ENCODE peak calls at places on chromosomes 6 and 20, in ten cellular contexts. V, E, W, I, Z, S, U, J, O and F are unnamed samples. For H3K27me3, the result is how much of the 10 kb centered on the place peaks cover.

GRCh38 chr6:37141291-37142046 is 28.5 kb upstream of the PIM1 start:
- DNase-seq in V (no peak), E (no peak), W (no peak), I (peak), Z (no peak), S (no peak), U (no peak), J (no peak), O (no peak), F (no peak)

GRCh38 chr6:41719796-41720620 is 15.4 kb downstream of the TFEB start:
- DNase-seq in V (no peak), E (no peak), W (no peak), I (no peak), Z (no peak), S (no peak), U (no peak), J (no peak), O (no peak), F (no peak)

GRCh38 chr6:125200986-125201385 is 47.4 kb downstream of the TPD52L1 start:
- DNase-seq in V (no peak), E (no peak), W (no peak), I (no peak), Z (no peak), S (no peak), U (no peak), J (no peak), O (no peak), F (peak)

GRCh38 chr6:111258615-111259088 is 171.3 kb downstream of the SLC16A10 start:
- DNase-seq in V (no peak), E (no peak), W (no peak), I (no peak), Z (no peak), S (no peak), U (no peak), J (no peak), O (no peak), F (no peak)

GRCh38 chr20:8812818-8813217 is 256.1 kb upstream of the PLCB4 start:
- DNase-seq in V (peak), E (no peak), W (no peak), I (no peak), Z (no peak), S (no peak), U (no peak), J (no peak), O (no peak), F (no peak)

GRCh38 chr6:159801935-159802334 is 1.9 kb downstream of the PNLDC1 start:
- DNase-seq in V (no peak), E (no peak), W (no peak), I (no peak), Z (no peak), S (no peak), U (no peak), J (no peak), O (no peak), F (no peak)

GRCh38 chr6:48084201-48084600 is 26.8 kb downstream of the PTCHD4 start:
- DNase-seq in V (no peak), E (no peak), W (no peak), I (no peak), Z (no peak), S (no peak), U (no peak), J (no peak), O (no peak), F (no peak)

GRCh38 chr6:15249371-15250019 is 3.6 kb downstream of the JARID2 start:
- DNase-seq in V (no peak), E (no peak), W (no peak), I (peak), Z (no peak), S (no peak), U (no peak), J (no peak), O (no peak), F (peak)

GRCh38 chr6:358432-358831 is 33.1 kb upstream of the IRF4 start:
- DNase-seq in V (no peak), E (no peak), W (no peak), I (no peak), Z (no peak), S (no peak), U (no peak), J (no peak), O (no peak), F (no peak)

GRCh38 chr6:118468682-118469465 is 79.2 kb upstream of the PLN start:
- DNase-seq in V (no peak), E (no peak), W (no peak), I (no peak), Z (no peak), S (no peak), U (no peak), J (no peak), O (no peak), F (peak)

GRCh38 chr20:49569403-49570115 is 1.6 kb upstream of the PTGIS start:
- DNase-seq in V (no peak), E (no peak), W (no peak), I (peak), Z (no peak), S (no peak), U (no peak), J (no peak), O (no peak), F (no peak)

GRCh38 chr6:45677381-45677992 is 299.8 kb upstream of the SUPT3H start:
- DNase-seq in V (peak), E (no peak), W (peak), I (no peak), Z (peak), S (peak), U (peak), J (no peak), O (peak), F (peak)

GRCh38 chr6:119318176-119318575 is 31.4 kb downstream of the MAN1A1 start:
- DNase-seq in V (no peak), E (no peak), W (no peak), I (no peak), Z (no peak), S (no peak), U (no peak), J (no peak), O (no peak), F (no peak)

GRCh38 chr6:45746046-45746445 is 269.6 kb downstream of the CLIC5 start:
- DNase-seq in V (no peak), E (no peak), W (no peak), I (no peak), Z (no peak), S (no peak), U (no peak), J (no peak), O (no peak), F (peak)

GRCh38 chr6:142871910-142872331 is 73.1 kb downstream of the HIVEP2 start:
- DNase-seq in V (peak), E (no peak), W (no peak), I (no peak), Z (no peak), S (peak), U (peak), J (no peak), O (peak), F (peak)

GRCh38 chr6:160933256-160933655 is 58.3 kb upstream of the MAP3K4 start:
- DNase-seq in V (no peak), E (no peak), W (no peak), I (peak), Z (no peak), S (no peak), U (no peak), J (no peak), O (no peak), F (no peak)

GRCh38 chr6:97437087-97437486 is 154.1 kb upstream of the MMS22L start:
- DNase-seq in V (no peak), E (no peak), W (no peak), I (peak), Z (no peak), S (no peak), U (no peak), J (no peak), O (no peak), F (peak)

GRCh38 chr6:133945158-133945557 is 7.9 kb upstream of the TBPL1 start:
- DNase-seq in V (no peak), E (no peak), W (no peak), I (peak), Z (no peak), S (no peak), U (no peak), J (no peak), O (no peak), F (no peak)

GRCh38 chr6:163943647-163944395 is 529.3 kb downstream of the QKI start:
- DNase-seq in V (peak), E (no peak), W (no peak), I (peak), Z (no peak), S (no peak), U (no peak), J (no peak), O (no peak), F (no peak)

GRCh38 chr6:42210551-42210950 is 7.1 kb downstream of the MRPS10 start:
- DNase-seq in V (no peak), E (no peak), W (no peak), I (no peak), Z (no peak), S (no peak), U (no peak), J (no peak), O (no peak), F (no peak)

GRCh38 chr6:43838276-43839036 is 68.4 kb downstream of the VEGFA start:
- DNase-seq in V (peak), E (no peak), W (peak), I (peak), Z (no peak), S (peak), U (peak), J (peak), O (no peak), F (peak)

GRCh38 chr6:8182857-8183256 is 80.5 kb upstream of the EEF1E1 start:
- DNase-seq in V (no peak), E (no peak), W (no peak), I (no peak), Z (no peak), S (no peak), U (no peak), J (no peak), O (no peak), F (no peak)

GRCh38 chr6:150081702-150082101 is 12.8 kb upstream of the ULBP3 start:
- DNase-seq in V (no peak), E (no peak), W (no peak), I (no peak), Z (no peak), S (no peak), U (no peak), J (no peak), O (no peak), F (no peak)

GRCh38 chr6:110385458-110385863 is 27.3 kb upstream of the METTL24 start:
- DNase-seq in V (no peak), E (no peak), W (no peak), I (no peak), Z (no peak), S (no peak), U (no peak), J (no peak), O (no peak), F (no peak)

GRCh38 chr6:43953794-43954310 is 173.4 kb downstream of the MRPL14 start:
- DNase-seq in V (peak), E (no peak), W (no peak), I (peak), Z (no peak), S (no peak), U (peak), J (peak), O (no peak), F (no peak)

GRCh38 chr6:1871936-1872335 is 262.2 kb downstream of the FOXC1 start:
- DNase-seq in V (no peak), E (no peak), W (peak), I (peak), Z (no peak), S (no peak), U (peak), J (peak), O (no peak), F (no peak)

GRCh38 chr6:837380-837779 is 144.4 kb upstream of the EXOC2 start:
- DNase-seq in V (no peak), E (no peak), W (no peak), I (no peak), Z (no peak), S (no peak), U (no peak), J (no peak), O (no peak), F (peak)

GRCh38 chr20:29689411-29690225 is 1567.8 kb upstream of the DEFB115 start:
- DNase-seq in V (no peak), E (no peak), W (no peak), I (no peak), Z (no peak), S (peak), U (peak), J (no peak), O (no peak), F (no peak)

GRCh38 chr6:136739501-136739900 is 52.8 kb downstream of the MAP3K5 start:
- DNase-seq in V (no peak), E (no peak), W (no peak), I (no peak), Z (no peak), S (no peak), U (no peak), J (no peak), O (no peak), F (no peak)

GRCh38 chr6:169778646-169779045 is 27.2 kb downstream of the ERMARD start:
- DNase-seq in V (no peak), E (no peak), W (no peak), I (no peak), Z (no peak), S (no peak), U (no peak), J (no peak), O (no peak), F (peak)

DNA sequence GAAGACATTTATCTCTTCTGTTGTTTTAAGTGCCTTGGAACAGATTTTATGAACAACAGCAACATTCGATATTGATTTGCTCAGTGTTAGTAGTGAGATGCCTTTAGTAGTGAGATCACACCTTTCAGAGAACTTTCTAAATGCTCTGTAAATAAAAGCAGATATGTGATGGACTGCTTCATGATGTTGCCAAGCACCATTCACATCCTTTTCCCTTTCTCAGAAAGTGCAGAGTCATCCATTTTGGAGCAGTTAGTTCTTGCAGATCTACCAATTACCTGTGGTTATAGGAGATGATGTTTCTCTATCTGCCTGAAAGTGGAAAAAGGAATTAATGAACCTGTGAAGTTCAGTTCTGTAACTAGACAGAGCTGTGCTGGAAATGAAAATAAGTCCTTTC is 27.0 kb downstream of the CBFA2T2 start:
- DNase-seq in V (no peak), E (no peak), W (no peak), I (no peak), Z (no peak), S (no peak), U (no peak), J (no peak), O (no peak), F (peak)
- H3K27me3 ChIP-seq in V (under half), E (under half), W (under half), I (under half), Z (under half), S (under half), U (under half), J (under half), O (under half), F (under half)

GRCh38 chr6:13157293-13157692 is 171.0 kb downstream of the TBC1D7 start:
- DNase-seq in V (no peak), E (no peak), W (no peak), I (no peak), Z (no peak), S (no peak), U (no peak), J (no peak), O (no peak), F (no peak)
- H3K27me3 ChIP-seq in V (under half), E (under half), W (under half), I (under half), Z (under half), S (under half), U (under half), J (under half), O (under half), F (under half)

GRCh38 chr20:46430921-46431712 is 24.7 kb upstream of the ELMO2 start:
- DNase-seq in V (no peak), E (no peak), W (no peak), I (peak), Z (no peak), S (no peak), U (no peak), J (no peak), O (no peak), F (no peak)

GRCh38 chr20:46423882-46424482 is 17.6 kb upstream of the ELMO2 start:
- DNase-seq in V (no peak), E (no peak), W (no peak), I (peak), Z (no peak), S (no peak), U (no peak), J (no peak), O (no peak), F (peak)

GRCh38 chr20:46423342-46423741 is 16.9 kb upstream of the ELMO2 start:
- DNase-seq in V (no peak), E (no peak), W (no peak), I (no peak), Z (no peak), S (no peak), U (no peak), J (no peak), O (no peak), F (no peak)

GRCh38 chr20:46433051-46433450 is 26.6 kb upstream of the ELMO2 start:
- DNase-seq in V (no peak), E (no peak), W (no peak), I (no peak), Z (no peak), S (no peak), U (no peak), J (no peak), O (no peak), F (peak)

GRCh38 chr20:46427384-46427783 is 21.0 kb upstream of the ELMO2 start:
- DNase-seq in V (no peak), E (no peak), W (no peak), I (no peak), Z (no peak), S (no peak), U (no peak), J (no peak), O (no peak), F (no peak)
- H3K27me3 ChIP-seq in V (under half), E (half or more), W (under half), I (under half), Z (under half), S (under half), U (under half), J (under half), O (under half), F (under half)

DNA sequence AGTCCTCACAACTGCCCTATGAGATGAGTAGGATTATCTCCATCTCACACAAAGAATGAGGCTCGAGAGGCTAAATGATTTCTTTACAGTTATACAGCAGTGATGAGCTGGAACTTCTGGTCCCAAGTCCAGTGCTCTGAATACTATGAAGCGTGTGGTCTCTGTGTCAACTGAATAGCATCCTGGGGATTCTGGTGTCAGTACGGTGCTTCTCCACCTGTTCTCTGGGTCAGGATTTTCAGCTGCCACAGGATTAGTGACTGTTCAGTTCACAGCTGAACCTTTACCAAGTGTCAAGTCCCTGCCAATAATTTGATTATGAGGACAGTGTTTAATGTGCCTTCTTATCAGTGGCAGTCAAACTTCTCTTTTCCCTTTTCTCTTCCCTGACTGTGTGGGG is 5.2 kb upstream of the MAFB start:
- DNase-seq in V (no peak), E (no peak), W (no peak), I (no peak), Z (no peak), S (no peak), U (no peak), J (no peak), O (no peak), F (no peak)
- H3K27me3 ChIP-seq in V (half or more), E (half or more), W (under half), I (half or more), Z (under half), S (under half), U (under half), J (under half), O (under half), F (under half)

DNA sequence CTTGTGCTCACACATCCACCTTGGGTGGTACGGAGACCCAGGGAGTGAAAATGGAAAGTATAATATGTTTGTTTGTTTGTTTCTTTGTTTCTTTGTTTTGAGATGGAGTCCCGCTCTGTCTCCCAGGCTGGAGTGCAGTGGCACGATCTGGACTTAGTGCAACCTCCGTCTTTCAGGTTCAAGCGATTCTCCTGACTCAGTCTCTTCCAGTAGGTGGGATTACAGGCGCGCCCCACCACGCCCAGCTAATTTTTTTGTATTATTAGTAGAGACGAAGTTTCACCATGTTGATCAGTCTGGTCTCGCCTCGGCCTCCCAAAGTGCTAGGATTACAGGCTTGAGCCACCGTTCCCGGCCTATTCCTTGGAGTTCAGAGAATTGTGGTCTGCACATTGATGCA is 115.4 kb downstream of the TRIM27 start:
- DNase-seq in V (no peak), E (no peak), W (no peak), I (no peak), Z (no peak), S (no peak), U (no peak), J (no peak), O (no peak), F (no peak)
- H3K27me3 ChIP-seq in V (half or more), E (half or more), W (under half), I (half or more), Z (half or more), S (half or more), U (under half), J (under half), O (under half), F (under half)

GRCh38 chr6:100761841-100762240 is 119.3 kb downstream of the ASCC3 start:
- DNase-seq in V (no peak), E (no peak), W (no peak), I (no peak), Z (no peak), S (no peak), U (no peak), J (no peak), O (no peak), F (no peak)
- H3K27me3 ChIP-seq in V (under half), E (under half), W (under half), I (under half), Z (under half), S (under half), U (under half), J (under half), O (under half), F (under half)

DNA sequence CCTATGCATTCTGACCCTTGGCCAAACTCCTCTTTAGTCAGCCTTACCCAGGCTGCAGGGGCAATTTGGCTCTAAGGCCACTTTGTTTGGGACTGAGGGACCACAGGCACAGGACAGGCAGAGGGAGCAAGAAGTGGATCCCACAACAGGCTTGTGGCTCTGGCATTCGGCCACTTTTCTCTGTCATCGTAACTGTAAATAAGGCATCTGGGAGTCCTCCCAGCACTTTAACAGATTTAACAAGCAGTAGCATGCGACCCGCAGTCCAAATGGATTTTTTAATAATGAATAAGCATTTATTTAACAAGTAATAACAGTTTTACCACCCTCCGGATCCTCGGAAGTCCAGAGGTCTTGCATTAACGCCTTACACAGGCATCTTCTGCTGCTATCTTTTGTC is 16.1 kb upstream of the CDH22 start:
- DNase-seq in V (no peak), E (no peak), W (no peak), I (no peak), Z (no peak), S (no peak), U (no peak), J (no peak), O (no peak), F (no peak)
- H3K27me3 ChIP-seq in V (under half), E (half or more), W (under half), I (under half), Z (under half), S (under half), U (under half), J (under half), O (under half), F (under half)